ENCODE peak calls at places on chromosomes 4 and X, in five cellular contexts. One of them, this sample, is unnamed.

GRCh38 chr4:114281561-114281960 is 302.1 kb upstream of the ARSJ start:
- DNase-seq in activated CD8-positive, alpha-beta memory T cell treated with anti-CD3 and anti-CD28 coated beads, Interleukin-2, amount 50 U/mL, for 48 hours: no peak
- DNase-seq in endothelial cell: no peak
- DNase-seq in naive B cell: no peak
- DNase-seq in GM13976: no peak
- DNase-seq in this sample: no peak

GRCh38 chr4:140349816-140350215 is 23.6 kb upstream of the SCOC start:
- DNase-seq in activated CD8-positive, alpha-beta memory T cell treated with anti-CD3 and anti-CD28 coated beads, Interleukin-2, amount 50 U/mL, for 48 hours: no peak
- DNase-seq in endothelial cell: no peak
- DNase-seq in naive B cell: no peak
- DNase-seq in GM13976: no peak
- DNase-seq in this sample: no peak

GRCh38 chrX:66731398-66731797 is 92.5 kb upstream of the EDA2R start:
- DNase-seq in activated CD8-positive, alpha-beta memory T cell treated with anti-CD3 and anti-CD28 coated beads, Interleukin-2, amount 50 U/mL, for 48 hours: no peak
- DNase-seq in endothelial cell: no peak
- DNase-seq in naive B cell: peak
- DNase-seq in GM13976: peak
- DNase-seq in this sample: no peak

GRCh38 chrX:45621356-45622041 is 420.8 kb upstream of the DIPK2B start:
- DNase-seq in activated CD8-positive, alpha-beta memory T cell treated with anti-CD3 and anti-CD28 coated beads, Interleukin-2, amount 50 U/mL, for 48 hours: no peak
- DNase-seq in endothelial cell: no peak
- DNase-seq in naive B cell: no peak
- DNase-seq in GM13976: no peak
- DNase-seq in this sample: no peak

GRCh38 chr4:3257691-3258482 is 8.9 kb downstream of the MSANTD1 start:
- DNase-seq in activated CD8-positive, alpha-beta memory T cell treated with anti-CD3 and anti-CD28 coated beads, Interleukin-2, amount 50 U/mL, for 48 hours: peak
- DNase-seq in endothelial cell: no peak
- DNase-seq in naive B cell: no peak
- DNase-seq in GM13976: no peak
- DNase-seq in this sample: no peak

GRCh38 chr4:59380841-59381366 is 1819.2 kb upstream of the ADGRL3 start:
- DNase-seq in activated CD8-positive, alpha-beta memory T cell treated with anti-CD3 and anti-CD28 coated beads, Interleukin-2, amount 50 U/mL, for 48 hours: no peak
- DNase-seq in endothelial cell: no peak
- DNase-seq in naive B cell: no peak
- DNase-seq in GM13976: no peak
- DNase-seq in this sample: no peak

GRCh38 chr4:153207561-153207960 is 3.3 kb downstream of the TRIM2 start:
- DNase-seq in activated CD8-positive, alpha-beta memory T cell treated with anti-CD3 and anti-CD28 coated beads, Interleukin-2, amount 50 U/mL, for 48 hours: no peak
- DNase-seq in endothelial cell: peak
- DNase-seq in naive B cell: no peak
- DNase-seq in GM13976: no peak
- DNase-seq in this sample: no peak

GRCh38 chr4:770022-770421 is 55.9 kb downstream of the CPLX1 start:
- DNase-seq in activated CD8-positive, alpha-beta memory T cell treated with anti-CD3 and anti-CD28 coated beads, Interleukin-2, amount 50 U/mL, for 48 hours: no peak
- DNase-seq in endothelial cell: no peak
- DNase-seq in naive B cell: no peak
- DNase-seq in GM13976: no peak
- DNase-seq in this sample: no peak

GRCh38 chr4:105186701-105187158 is 40.1 kb downstream of the TET2 start:
- DNase-seq in activated CD8-positive, alpha-beta memory T cell treated with anti-CD3 and anti-CD28 coated beads, Interleukin-2, amount 50 U/mL, for 48 hours: no peak
- DNase-seq in endothelial cell: no peak
- DNase-seq in naive B cell: no peak
- DNase-seq in GM13976: no peak
- DNase-seq in this sample: no peak

GRCh38 chr4:93467484-93468155 is 360.9 kb upstream of the ATOH1 start:
- DNase-seq in activated CD8-positive, alpha-beta memory T cell treated with anti-CD3 and anti-CD28 coated beads, Interleukin-2, amount 50 U/mL, for 48 hours: no peak
- DNase-seq in endothelial cell: no peak
- DNase-seq in naive B cell: no peak
- DNase-seq in GM13976: no peak
- DNase-seq in this sample: no peak